ENCODE peak calls at places on chromosomes 12 and 14, in four cellular contexts. One of them, this sample, is unnamed.

GRCh38 chr12:121657305-121658008 is 12.0 kb downstream of the MORN3 start:
- DNase-seq in left lung: no peak
- DNase-seq in glutamatergic neuron: no peak
- DNase-seq in body of pancreas: no peak
- DNase-seq in this sample: no peak

GRCh38 chr14:54689928-54690327 is 123.0 kb downstream of the SAMD4A start:
- DNase-seq in left lung: no peak
- DNase-seq in body of pancreas: no peak
- DNase-seq in glutamatergic neuron: no peak
- DNase-seq in this sample: no peak

GRCh38 chr14:51094282-51094821 is 553 bp downstream of the TRIM9 start:
- DNase-seq in left lung: peak
- DNase-seq in glutamatergic neuron: peak
- DNase-seq in body of pancreas: peak
- DNase-seq in this sample: peak

GRCh38 chr14:54252072-54252730 is 144.6 kb upstream of the CDKN3 start:
- DNase-seq in glutamatergic neuron: no peak
- DNase-seq in body of pancreas: no peak
- DNase-seq in left lung: no peak
- DNase-seq in this sample: no peak

GRCh38 chr12:97899529-97899928 is 436.9 kb downstream of the RMST start:
- DNase-seq in left lung: no peak
- DNase-seq in glutamatergic neuron: no peak
- DNase-seq in body of pancreas: no peak
- DNase-seq in this sample: no peak

GRCh38 chr12:104670439-104671406 is 214.0 kb downstream of the CHST11 start:
- DNase-seq in body of pancreas: no peak
- DNase-seq in glutamatergic neuron: no peak
- DNase-seq in left lung: peak
- DNase-seq in this sample: no peak

GRCh38 chr14:25349269-25349668 is 299.3 kb upstream of the STXBP6 start:
- DNase-seq in left lung: no peak
- DNase-seq in glutamatergic neuron: no peak
- DNase-seq in body of pancreas: no peak
- DNase-seq in this sample: no peak

GRCh38 chr12:89468648-89469326 is 55.8 kb downstream of the GALNT4 start:
- DNase-seq in body of pancreas: no peak
- DNase-seq in left lung: no peak
- DNase-seq in glutamatergic neuron: no peak
- DNase-seq in this sample: no peak

GRCh38 chr12:102016472-102016871 is 45.3 kb downstream of the WASHC3 start:
- DNase-seq in left lung: no peak
- DNase-seq in body of pancreas: no peak
- DNase-seq in glutamatergic neuron: no peak
- DNase-seq in this sample: no peak

GRCh38 chr14:104795781-104796681 is 483 bp upstream of the AKT1 start:
- DNase-seq in body of pancreas: peak
- DNase-seq in left lung: no peak
- DNase-seq in glutamatergic neuron: no peak
- DNase-seq in this sample: no peak

GRCh38 chr14:37232907-37233481 is 35.3 kb downstream of the MIPOL1 start:
- DNase-seq in glutamatergic neuron: no peak
- DNase-seq in left lung: no peak
- DNase-seq in body of pancreas: no peak
- DNase-seq in this sample: no peak
- TF ChIP-seq CTCF in glutamatergic neuron: peak
- TF ChIP-seq CTCF in left lung: peak
- TF ChIP-seq CTCF in body of pancreas: no peak
- TF ChIP-seq CTCF in this sample: peak

DNA sequence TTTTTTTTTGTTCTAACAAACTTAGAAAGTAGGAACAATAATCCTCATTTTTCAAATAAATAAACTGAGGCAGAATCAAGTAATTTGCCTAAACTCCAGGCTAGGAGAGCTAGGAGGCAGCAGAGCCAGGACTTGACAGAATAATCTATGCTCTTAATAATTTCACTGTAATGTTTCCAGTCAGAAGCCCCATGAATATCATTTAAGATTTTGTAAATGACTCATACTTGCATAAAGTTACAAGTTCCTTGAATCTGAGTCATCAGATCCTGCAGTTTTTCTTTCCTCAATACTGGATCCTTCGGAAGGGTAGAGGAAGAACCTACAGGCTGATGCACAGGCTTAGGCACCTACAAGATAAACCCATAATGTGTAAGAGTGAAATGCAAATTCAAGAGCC is 29.0 kb downstream of the CAPRIN2 start:
- DNase-seq in body of pancreas: no peak
- DNase-seq in glutamatergic neuron: no peak
- DNase-seq in left lung: no peak
- DNase-seq in this sample: no peak
- TF ChIP-seq CTCF in body of pancreas: no peak
- TF ChIP-seq CTCF in glutamatergic neuron: no peak
- TF ChIP-seq CTCF in left lung: no peak
- TF ChIP-seq CTCF in this sample: no peak

GRCh38 chr14:76772300-76773187 is 11.3 kb downstream of the VASH1 start:
- DNase-seq in left lung: no peak
- DNase-seq in body of pancreas: no peak
- DNase-seq in glutamatergic neuron: no peak
- DNase-seq in this sample: peak

GRCh38 chr14:76774471-76775158 is 13.3 kb downstream of the VASH1 start:
- DNase-seq in left lung: no peak
- DNase-seq in body of pancreas: no peak
- DNase-seq in glutamatergic neuron: no peak
- DNase-seq in this sample: peak

GRCh38 chr14:76771432-76771980 is 10.2 kb downstream of the VASH1 start:
- DNase-seq in body of pancreas: no peak
- DNase-seq in glutamatergic neuron: no peak
- DNase-seq in left lung: no peak
- DNase-seq in this sample: peak

GRCh38 chr14:76773956-76774355 is 12.7 kb downstream of the VASH1 start:
- DNase-seq in left lung: no peak
- DNase-seq in body of pancreas: no peak
- DNase-seq in glutamatergic neuron: no peak
- DNase-seq in this sample: peak

GRCh38 chr14:76773188-76773885 is 12.1 kb downstream of the VASH1 start:
- DNase-seq in body of pancreas: peak
- DNase-seq in glutamatergic neuron: no peak
- DNase-seq in left lung: no peak
- DNase-seq in this sample: peak
- TF ChIP-seq CTCF in body of pancreas: no peak
- TF ChIP-seq CTCF in glutamatergic neuron: no peak
- TF ChIP-seq CTCF in left lung: no peak
- TF ChIP-seq CTCF in this sample: no peak

GRCh38 chr12:4191642-4192041 is 81.9 kb upstream of the CCND2 start:
- DNase-seq in body of pancreas: no peak
- DNase-seq in glutamatergic neuron: no peak
- DNase-seq in left lung: no peak
- DNase-seq in this sample: no peak

GRCh38 chr12:4191149-4191548 is 82.4 kb upstream of the CCND2 start:
- DNase-seq in glutamatergic neuron: no peak
- DNase-seq in left lung: no peak
- DNase-seq in body of pancreas: no peak
- DNase-seq in this sample: no peak

GRCh38 chr12:4187916-4188315 is 85.6 kb upstream of the CCND2 start:
- DNase-seq in body of pancreas: no peak
- DNase-seq in left lung: no peak
- DNase-seq in glutamatergic neuron: no peak
- DNase-seq in this sample: no peak

GRCh38 chr12:4189721-4190120 is 83.8 kb upstream of the CCND2 start:
- DNase-seq in left lung: no peak
- DNase-seq in glutamatergic neuron: no peak
- DNase-seq in body of pancreas: no peak
- DNase-seq in this sample: peak

GRCh38 chr12:4190376-4191063 is 83.0 kb upstream of the CCND2 start:
- DNase-seq in left lung: no peak
- DNase-seq in body of pancreas: no peak
- DNase-seq in glutamatergic neuron: no peak
- DNase-seq in this sample: no peak
- TF ChIP-seq CTCF in left lung: no peak
- TF ChIP-seq CTCF in body of pancreas: no peak
- TF ChIP-seq CTCF in glutamatergic neuron: no peak
- TF ChIP-seq CTCF in this sample: no peak

DNA sequence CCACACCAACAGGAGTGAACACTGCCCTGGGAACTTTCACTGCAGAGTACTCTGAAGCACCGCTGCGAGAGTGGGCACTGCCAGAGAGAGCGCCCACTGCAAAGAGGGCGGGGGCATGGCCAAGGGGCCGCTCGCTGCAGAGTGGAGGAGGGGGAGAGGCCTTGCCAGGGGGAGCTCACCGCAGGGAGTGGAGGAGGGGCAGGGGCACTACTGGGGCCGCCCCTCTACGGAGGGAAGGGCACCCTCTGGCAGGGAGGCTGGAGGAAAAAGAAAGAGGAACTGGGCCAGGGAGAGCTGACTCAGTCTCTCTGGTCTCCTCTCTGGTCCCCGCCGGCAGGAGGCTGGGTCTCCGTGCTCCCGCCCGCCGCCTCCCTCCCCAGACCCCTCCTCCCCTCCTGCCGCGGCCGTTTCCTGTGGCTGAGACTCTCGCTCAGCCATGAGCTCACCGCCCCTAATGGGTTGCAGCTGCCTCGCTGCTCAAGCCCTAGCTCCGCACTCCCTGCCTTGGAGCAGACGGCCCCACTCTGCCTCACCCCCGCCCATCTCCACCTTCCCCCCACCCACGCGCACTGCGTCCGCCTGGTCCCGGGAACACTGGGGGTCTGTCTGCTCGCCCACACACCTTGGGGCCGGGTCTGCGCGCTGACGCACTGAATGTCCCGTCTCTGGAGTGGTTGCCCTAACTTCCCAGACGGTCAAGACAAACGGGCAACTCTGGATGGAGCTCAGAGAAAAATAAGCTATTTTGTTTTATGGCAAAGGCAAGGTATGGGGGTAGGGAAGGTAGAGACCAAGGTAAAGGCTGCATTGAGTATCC is 1.3 kb downstream of the ARHGEF40 start:
- DNase-seq in left lung: peak
- DNase-seq in glutamatergic neuron: peak
- DNase-seq in body of pancreas: peak
- DNase-seq in this sample: peak
- TF ChIP-seq CTCF in left lung: no peak
- TF ChIP-seq CTCF in glutamatergic neuron: no peak
- TF ChIP-seq CTCF in body of pancreas: no peak
- TF ChIP-seq CTCF in this sample: peak

GRCh38 chr14:102524451-102525212 is 15.1 kb upstream of the ANKRD9 start:
- DNase-seq in body of pancreas: peak
- DNase-seq in glutamatergic neuron: peak
- DNase-seq in left lung: peak
- DNase-seq in this sample: peak

GRCh38 chr14:102524026-102524450 is 14.5 kb upstream of the ANKRD9 start:
- DNase-seq in glutamatergic neuron: no peak
- DNase-seq in body of pancreas: no peak
- DNase-seq in left lung: no peak
- DNase-seq in this sample: no peak

GRCh38 chr14:102525213-102526143 is 15.9 kb upstream of the ANKRD9 start:
- DNase-seq in glutamatergic neuron: no peak
- DNase-seq in left lung: no peak
- DNase-seq in body of pancreas: peak
- DNase-seq in this sample: no peak

GRCh38 chr14:102527255-102528232 is 18.0 kb upstream of the ANKRD9 start:
- DNase-seq in glutamatergic neuron: no peak
- DNase-seq in body of pancreas: no peak
- DNase-seq in left lung: peak
- DNase-seq in this sample: no peak

DNA sequence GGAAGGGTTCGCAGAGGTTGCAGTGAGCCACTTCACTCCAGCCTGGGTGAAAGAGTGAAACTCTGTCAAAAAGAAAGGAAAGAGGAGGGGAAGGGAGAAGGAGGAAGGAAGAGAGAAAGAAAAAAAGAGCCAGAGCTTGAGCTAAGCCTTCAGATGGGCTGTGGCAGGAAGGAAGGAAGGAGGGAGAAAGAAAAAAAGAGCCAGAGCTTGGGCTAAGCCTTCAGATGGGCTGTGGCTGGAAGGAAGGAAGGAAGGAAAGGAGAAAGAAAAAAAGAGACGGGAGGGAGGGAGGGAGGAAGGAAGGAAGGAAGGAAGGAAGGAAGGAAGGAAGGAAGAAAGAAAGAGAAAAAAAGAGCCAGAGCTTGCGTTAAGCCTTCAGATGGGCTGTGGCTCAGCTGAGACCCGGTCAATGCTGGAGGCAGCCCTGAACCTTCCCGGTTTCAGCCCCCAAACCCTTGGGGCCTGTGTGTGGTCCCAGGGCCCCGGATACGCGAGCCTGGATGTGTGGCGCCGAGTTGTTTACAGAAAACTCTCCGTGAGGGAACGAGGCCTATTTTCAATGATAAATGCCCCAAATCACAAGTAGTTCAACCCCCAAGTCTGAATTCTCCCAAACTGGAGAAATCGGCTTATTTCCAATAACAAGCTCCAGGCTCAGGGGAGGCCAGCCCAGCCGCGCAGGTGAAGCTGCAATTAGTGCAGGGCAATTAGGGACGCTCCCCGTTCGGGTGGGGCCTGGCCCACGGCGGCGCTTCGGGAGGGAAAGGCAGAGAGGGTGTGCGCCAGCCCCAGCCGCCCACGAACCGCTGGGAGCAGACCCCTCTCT is 13.8 kb upstream of the ANKRD9 start:
- DNase-seq in left lung: no peak
- DNase-seq in glutamatergic neuron: no peak
- DNase-seq in body of pancreas: no peak
- DNase-seq in this sample: no peak
- TF ChIP-seq CTCF in left lung: no peak
- TF ChIP-seq CTCF in glutamatergic neuron: no peak
- TF ChIP-seq CTCF in body of pancreas: no peak
- TF ChIP-seq CTCF in this sample: no peak